ENCODE peak calls at places on chromosomes 4 and X, in seven cellular contexts. M, Z, T, P, I, U and H are unnamed samples.

GRCh38 chrX:10104958-10105658 is 51.7 kb upstream of the CLCN4 start:
- DNase-seq in M (no peak), Z (no peak), T (no peak), P (no peak), I (no peak), U (no peak), H (no peak)

GRCh38 chrX:139883984-139884383 is 48.9 kb downstream of the ATP11C start:
- DNase-seq in M (no peak), Z (no peak), T (no peak), P (no peak), I (no peak), U (no peak), H (no peak)

GRCh38 chrX:131783555-131784338 is 239.4 kb upstream of the STK26 start:
- DNase-seq in M (no peak), Z (peak; percentile 7), T (no peak), P (peak; percentile 34), I (peak; percentile 87), U (peak; percentile 92), H (no peak)

GRCh38 chrX:110509778-110510510 is 151.3 kb downstream of the RTL9 start:
- DNase-seq in M (no peak), Z (no peak), T (no peak), P (no peak), I (no peak), U (peak; percentile 24), H (no peak)

GRCh38 chrX:133980406-133980805 is 5.0 kb downstream of the GPC3 start:
- DNase-seq in M (no peak), Z (no peak), T (no peak), P (no peak), I (peak; percentile 59), U (no peak), H (no peak)

GRCh38 chrX:9374537-9374936 is 90.3 kb upstream of the TBL1X start:
- DNase-seq in M (no peak), Z (no peak), T (no peak), P (no peak), I (no peak), U (no peak), H (no peak)

GRCh38 chr4:8323947-8324555 is 54.5 kb downstream of the HTRA3 start:
- DNase-seq in M (no peak), Z (no peak), T (no peak), P (no peak), I (no peak), U (no peak), H (no peak)

GRCh38 chr4:8170341-8170740 is 11.7 kb upstream of the ABLIM2 start:
- DNase-seq in M (no peak), Z (no peak), T (no peak), P (no peak), I (no peak), U (no peak), H (no peak)

GRCh38 chrX:1361275-1361674 is 24.7 kb downstream of the IL3RA start:
- DNase-seq in M (no peak), Z (no peak), T (no peak), P (no peak), I (no peak), U (no peak), H (no peak)

GRCh38 chr4:173529505-173530325 is at the start of gene HAND2:
- DNase-seq in M (no peak), Z (no peak), T (no peak), P (no peak), I (no peak), U (no peak), H (no peak)

GRCh38 chrX:2781226-2781571 is 29.4 kb downstream of the XG start:
- DNase-seq in M (no peak), Z (no peak), T (no peak), P (no peak), I (no peak), U (no peak), H (no peak)

GRCh38 chr4:128394778-128395177 is 107.2 kb upstream of the PGRMC2 start:
- DNase-seq in M (no peak), Z (peak; percentile 40), T (no peak), P (no peak), I (no peak), U (no peak), H (no peak)

GRCh38 chr4:185865901-185866328 is 53.9 kb upstream of the SORBS2 start:
- DNase-seq in M (no peak), Z (no peak), T (no peak), P (no peak), I (no peak), U (peak; percentile 72), H (no peak)